ENCODE peak calls at places on chromosomes 12 and 14, in four cellular contexts. Q is fibroblast of lung, Z is breast epithelium, C is tibial nerve. E is an unnamed sample. For H3K4me1, the result is how much of the 10 kb centered on the place peaks cover.

GRCh38 chr12:89707623-89707991 is 1.0 kb downstream of the ATP2B1 start:
- DNase-seq in Z (no peak), C (no peak), Q (no peak), E (no peak)

GRCh38 chr14:76779221-76780057 is 18.2 kb downstream of the VASH1 start:
- DNase-seq in Q (no peak), Z (peak), C (no peak), E (no peak)

GRCh38 chr12:74293689-74294131 is 243.9 kb upstream of the ATXN7L3B start:
- DNase-seq in Q (no peak), C (no peak), Z (no peak), E (no peak)

GRCh38 chr12:34607520-34608195 is 585.4 kb downstream of the ALG10 start:
- DNase-seq in Z (no peak), C (no peak), Q (no peak), E (no peak)

GRCh38 chr12:5138845-5139244 is 95.2 kb downstream of the KCNA5 start:
- DNase-seq in Q (peak), Z (no peak), C (no peak), E (no peak)

GRCh38 chr12:65958456-65958855 is 134.2 kb downstream of the HMGA2 start:
- DNase-seq in Z (no peak), C (no peak), Q (no peak), E (no peak)

GRCh38 chr12:68350753-68351152 is 18.6 kb upstream of the MDM1 start:
- DNase-seq in C (no peak), Z (no peak), Q (peak), E (no peak)

GRCh38 chr14:33754264-33754663 is 196.6 kb downstream of the EGLN3 start:
- DNase-seq in Q (no peak), C (no peak), Z (no peak), E (no peak)

GRCh38 chr12:124694846-124695497 is 127.6 kb upstream of the NCOR2 start:
- DNase-seq in C (no peak), Q (peak), Z (peak), E (no peak)

GRCh38 chr12:30045171-30045570 is 261.4 kb upstream of the TMTC1 start:
- DNase-seq in Q (no peak), Z (no peak), C (no peak), E (no peak)

GRCh38 chr12:89383235-89384049 is 31.1 kb upstream of the DUSP6 start:
- DNase-seq in Q (peak), C (no peak), Z (no peak), E (no peak)

GRCh38 chr12:75900781-75901254 is 130.8 kb downstream of the PHLDA1 start:
- DNase-seq in Q (no peak), Z (no peak), C (no peak), E (no peak)

GRCh38 chr14:52700701-52701172 is 5.4 kb upstream of the ERO1A start:
- DNase-seq in Z (no peak), Q (no peak), C (no peak), E (no peak)

GRCh38 chr12:80445083-80445482 is 1.0 kb downstream of the PTPRQ start:
- DNase-seq in Z (no peak), C (no peak), Q (peak), E (no peak)

GRCh38 chr14:26276757-26277156 is 321.1 kb downstream of the NOVA1 start:
- DNase-seq in Z (no peak), Q (no peak), C (no peak), E (no peak)

GRCh38 chr14:103480595-103480994 is 42.0 kb downstream of the CKB start:
- DNase-seq in C (no peak), Z (no peak), Q (no peak), E (no peak)

GRCh38 chr12:89016970-89017778 is 335.1 kb downstream of the DUSP6 start:
- DNase-seq in Z (no peak), C (no peak), Q (peak), E (no peak)

GRCh38 chr14:64401923-64402322 is 13.8 kb downstream of the MTHFD1 start:
- DNase-seq in Z (no peak), C (no peak), Q (no peak), E (no peak)

GRCh38 chr12:114916124-114916523 is 232.1 kb upstream of the TBX3 start:
- DNase-seq in Q (peak), C (no peak), Z (no peak), E (no peak)

GRCh38 chr14:104689620-104690265 is 325 bp downstream of the INF2 start:
- DNase-seq in C (no peak), Z (no peak), Q (peak), E (no peak)

GRCh38 chr14:80325688-80326087 is 114.4 kb upstream of the DIO2 start:
- DNase-seq in C (no peak), Z (no peak), Q (no peak), E (no peak)

GRCh38 chr12:6082613-6083012 is 41.9 kb downstream of the VWF start:
- DNase-seq in Q (peak), C (no peak), Z (no peak), E (no peak)

GRCh38 chr14:98169170-98169587 is 1102.8 kb downstream of the BCL11B start:
- DNase-seq in Z (no peak), Q (no peak), C (no peak), E (no peak)

GRCh38 chr12:6330192-6330591 is 11.7 kb downstream of the TNFRSF1A start:
- DNase-seq in Q (no peak), C (no peak), Z (no peak), E (no peak)

GRCh38 chr14:74912801-74913200 is 10.3 kb downstream of the RPS6KL1 start:
- DNase-seq in Z (no peak), Q (no peak), C (no peak), E (no peak)

GRCh38 chr12:10636611-10637010 is 23.2 kb upstream of the MAGOHB start:
- DNase-seq in C (no peak), Z (no peak), Q (no peak), E (no peak)

GRCh38 chr12:69555461-69555860 is 29.8 kb upstream of the CCT2 start:
- DNase-seq in Z (no peak), Q (peak), C (no peak), E (no peak)

GRCh38 chr14:68241862-68242490 is 422.4 kb downstream of the RAD51B start:
- DNase-seq in C (no peak), Z (no peak), Q (no peak), E (no peak)

GRCh38 chr12:71057330-71057729 is 100.5 kb downstream of the TSPAN8 start:
- DNase-seq in Q (peak), Z (no peak), C (no peak), E (no peak)

GRCh38 chr14:99732436-99733220 is 48.5 kb downstream of the CYP46A1 start:
- DNase-seq in Z (no peak), Q (no peak), C (peak), E (no peak)
- H3K4me1 ChIP-seq in Z (under half), Q (under half), C (half or more), E (under half)

GRCh38 chr14:54773171-54774006 is 129.2 kb downstream of the GCH1 start:
- DNase-seq in C (peak), Z (peak), Q (peak), E (peak)

GRCh38 chr14:54768501-54768900 is 134.1 kb downstream of the GCH1 start:
- DNase-seq in Q (no peak), C (no peak), Z (no peak), E (no peak)

GRCh38 chr14:54772451-54772881 is 130.2 kb downstream of the GCH1 start:
- DNase-seq in C (no peak), Q (peak), Z (no peak), E (no peak)

GRCh38 chr14:54769955-54770863 is 132.4 kb downstream of the GCH1 start:
- DNase-seq in Q (no peak), C (no peak), Z (no peak), E (no peak)

GRCh38 chr14:54771411-54772027 is 131.1 kb downstream of the GCH1 start:
- DNase-seq in Z (no peak), Q (no peak), C (no peak), E (no peak)
- H3K4me1 ChIP-seq in Z (under half), Q (under half), C (under half), E (half or more)

GRCh38 chr14:101965796-101966718 is 1.7 kb downstream of the DYNC1H1 start:
- DNase-seq in C (no peak), Q (no peak), Z (no peak), E (no peak)
- H3K4me1 ChIP-seq in C (half or more), Q (under half), Z (under half), E (under half)

DNA sequence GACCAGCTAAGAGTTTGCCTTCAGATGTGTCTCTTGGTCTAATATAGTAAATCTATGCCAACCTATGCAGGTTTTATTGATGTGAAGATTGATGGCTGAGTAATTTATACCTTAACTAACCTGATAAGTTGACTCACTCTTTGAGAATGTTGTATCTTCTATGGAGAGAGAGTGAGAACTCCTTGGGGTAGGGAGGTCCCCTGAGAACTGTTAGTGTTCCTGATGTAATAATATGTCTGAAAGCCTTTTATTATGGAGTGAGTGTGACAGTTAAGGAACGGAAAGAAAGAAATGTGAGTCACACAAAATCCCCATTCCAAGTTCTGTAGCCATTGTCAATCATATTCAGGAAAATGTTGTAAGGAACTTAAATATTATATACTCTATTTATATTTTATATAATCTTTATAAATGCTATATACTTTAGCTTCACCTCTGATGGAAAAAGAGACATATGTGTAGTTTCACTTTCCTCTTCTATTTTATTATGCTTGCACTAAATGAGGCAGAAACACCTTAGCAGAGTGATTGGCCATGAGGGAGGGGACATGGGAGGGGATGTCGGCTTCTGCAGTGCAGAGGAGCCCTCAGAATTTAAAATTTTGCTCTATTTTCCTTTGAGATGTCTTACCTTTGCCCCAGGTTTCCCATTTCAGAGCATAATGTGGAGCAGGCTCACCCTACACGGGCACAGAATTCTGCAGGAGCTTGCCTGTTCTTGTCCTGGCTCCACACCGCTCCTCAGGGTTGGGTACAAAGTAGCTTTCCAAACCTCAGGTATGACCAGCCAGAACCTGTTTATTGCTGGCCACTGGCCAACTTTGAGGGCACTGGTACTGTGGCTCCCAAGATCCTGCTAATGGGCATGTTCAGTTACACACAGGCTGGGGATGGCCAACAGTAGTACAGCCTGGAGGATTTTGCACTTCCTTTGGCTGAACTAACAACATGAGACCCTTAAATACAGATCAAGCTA is 57.7 kb downstream of the ARF6 start:
- DNase-seq in C (no peak), Q (no peak), Z (peak), E (no peak)
- H3K4me1 ChIP-seq in C (under half), Q (under half), Z (under half), E (under half)

DNA sequence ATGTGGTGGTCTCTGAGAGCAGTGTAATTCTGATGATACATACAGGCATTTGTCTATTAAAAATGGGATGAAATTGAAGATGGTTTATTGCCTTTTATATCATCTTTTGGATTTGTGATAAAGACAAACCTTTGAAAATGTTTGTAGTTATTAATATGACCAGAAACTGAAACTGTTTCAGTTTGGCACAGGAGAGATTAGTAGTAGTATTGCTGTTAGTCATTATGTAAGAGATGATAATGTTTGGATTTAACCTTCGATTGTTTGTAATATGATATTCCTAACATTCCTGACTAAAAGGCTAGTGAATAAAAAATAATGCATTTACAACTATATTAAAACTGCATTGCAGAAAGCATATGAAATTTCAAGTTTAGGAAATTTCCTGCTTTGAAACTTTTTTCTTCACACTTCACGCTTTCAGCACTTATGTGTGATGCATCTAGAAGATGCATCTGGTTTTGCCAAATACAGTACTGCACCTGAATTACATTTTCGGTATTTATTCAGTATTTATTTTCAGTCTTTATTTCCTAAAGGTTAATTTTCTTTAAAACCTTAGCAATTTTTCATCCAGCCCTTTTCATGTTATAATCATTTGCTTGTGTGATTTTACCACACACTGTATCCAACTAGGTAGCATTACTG is 25.5 kb downstream of the ADIPOR2 start:
- DNase-seq in C (no peak), Z (no peak), Q (peak), E (no peak)
- H3K4me1 ChIP-seq in C (half or more), Z (under half), Q (under half), E (half or more)

GRCh38 chr12:132211811-132212210 is 67.6 kb downstream of the NOC4L start:
- DNase-seq in Q (no peak), Z (no peak), C (no peak), E (no peak)

GRCh38 chr12:132213359-132214160 is 69.3 kb downstream of the NOC4L start:
- DNase-seq in Z (no peak), C (no peak), Q (no peak), E (no peak)

GRCh38 chr12:132214906-132215643 is 70.8 kb downstream of the NOC4L start:
- DNase-seq in Q (no peak), C (no peak), Z (no peak), E (no peak)

GRCh38 chr12:132215644-132215989 is 71.4 kb downstream of the NOC4L start:
- DNase-seq in Z (no peak), C (no peak), Q (no peak), E (no peak)

DNA sequence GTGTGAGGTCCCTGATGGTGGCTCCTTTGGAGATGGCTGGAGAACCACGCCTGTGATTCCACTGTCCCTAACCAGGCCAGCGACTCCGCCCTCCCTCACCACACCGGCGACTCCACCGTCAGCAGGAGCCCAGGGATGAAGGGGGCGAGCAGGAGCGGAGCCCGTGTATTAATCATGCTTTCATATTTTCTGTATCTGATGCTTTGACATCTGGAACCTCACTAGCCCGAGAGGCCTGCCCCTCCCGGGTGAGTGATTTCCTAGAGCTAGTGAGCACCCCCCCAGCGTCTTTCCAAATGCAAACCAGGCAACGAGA is 69.9 kb downstream of the NOC4L start:
- DNase-seq in C (no peak), Q (no peak), Z (no peak), E (no peak)
- H3K4me1 ChIP-seq in C (under half), Q (under half), Z (under half), E (under half)

DNA sequence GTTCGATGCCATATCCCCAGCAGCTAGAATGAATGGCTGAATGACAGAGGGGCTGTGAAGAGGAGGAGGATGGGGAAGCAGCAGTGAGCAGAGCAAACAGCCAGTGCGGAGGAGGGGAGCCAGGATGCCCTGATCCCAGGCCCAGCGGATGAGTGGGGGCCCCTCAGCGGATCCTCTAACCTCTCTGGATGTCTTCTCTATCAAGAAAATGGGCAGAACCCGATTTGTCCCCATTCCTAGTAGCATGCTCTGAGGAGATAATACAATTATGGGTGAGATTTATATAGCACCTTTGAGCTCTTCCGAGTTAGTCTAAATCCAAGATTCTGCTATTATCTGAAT is 30.0 kb upstream of the RPLP0 start:
- DNase-seq in C (no peak), Q (no peak), Z (no peak), E (no peak)
- H3K4me1 ChIP-seq in C (half or more), Q (half or more), Z (half or more), E (half or more)